ENCODE peak calls at places on chromosomes 16 and 17, in nine cellular contexts. O is upper lobe of right lung; N is left ventricle myocardium inferior; L is tibial artery; C is nephron progenitor cell; Q is NCI-H1048; F is NCI-H446; U is naive thymus-derived CD8-positive, alpha-beta T cell; R is stromal cell of bone marrow. S is an unnamed sample.

GRCh38 chr16:56191807-56192643 is 736 bp downstream of the GNAO1 start:
- DNase-seq in R (no peak), F (no peak), Q (no peak), O (no peak), L (no peak), U (no peak), N (no peak), C (peak; percentile 21), S (peak; percentile 32)

GRCh38 chr16:69909760-69910159 is 41.4 kb upstream of the CLEC18A start:
- DNase-seq in C (no peak), F (no peak), R (no peak), N (no peak), O (no peak), L (no peak), Q (no peak), U (no peak), S (no peak)

GRCh38 chr16:69309316-69309715 is 1.8 kb upstream of the VPS4A start:
- DNase-seq in F (no peak), O (no peak), U (no peak), R (no peak), N (no peak), L (no peak), Q (no peak), C (no peak), S (peak; percentile 35)

GRCh38 chr17:49700956-49701355 is 6.8 kb downstream of the SLC35B1 start:
- DNase-seq in N (no peak), C (no peak), Q (no peak), F (no peak), R (no peak), L (no peak), O (no peak), U (no peak), S (no peak)

GRCh38 chr17:77948690-77949114 is 9.8 kb upstream of the TNRC6C start:
- DNase-seq in O (no peak), L (no peak), F (no peak), Q (no peak), R (peak; percentile 30), U (no peak), C (peak; percentile 35), N (no peak), S (peak; percentile 74)

GRCh38 chr17:83151442-83152220 is 72.2 kb downstream of the METRNL start:
- DNase-seq in O (no peak), U (no peak), N (no peak), R (no peak), F (no peak), C (no peak), L (peak; percentile 54), Q (no peak), S (peak; percentile 69)

GRCh38 chr17:57091186-57091618 is 6.2 kb downstream of the AKAP1 start:
- DNase-seq in C (no peak), O (no peak), L (peak; percentile 94), N (peak; percentile 81), F (peak; percentile 33), U (no peak), R (no peak), Q (no peak), S (no peak)

GRCh38 chr17:76568771-76569170 is 16.9 kb downstream of the ST6GALNAC2 start:
- DNase-seq in U (no peak), N (no peak), O (no peak), C (no peak), Q (no peak), R (no peak), L (no peak), F (no peak), S (peak; percentile 64)

GRCh38 chr17:50926523-50926922 is 60.4 kb upstream of the TOB1 start:
- DNase-seq in O (no peak), C (no peak), U (no peak), R (no peak), Q (no peak), F (no peak), N (no peak), L (no peak), S (no peak)

GRCh38 chr17:47649972-47650524 is 329 bp downstream of the KPNB1 start:
- DNase-seq in Q (no peak), C (no peak), O (peak; percentile 81), F (no peak), U (no peak), N (no peak), R (no peak), L (no peak), S (peak; percentile 59)

GRCh38 chr16:65757064-65757463 is 609.4 kb upstream of the CDH5 start:
- DNase-seq in R (no peak), L (no peak), N (no peak), Q (no peak), C (no peak), F (no peak), U (no peak), O (no peak), S (no peak)

GRCh38 chr16:86533076-86533475 is 22.0 kb downstream of the MTHFSD start:
- DNase-seq in N (no peak), C (no peak), U (no peak), Q (no peak), F (no peak), O (no peak), R (no peak), L (no peak), S (no peak)

GRCh38 chr17:68398731-68399637 is 58.3 kb downstream of the WIPI1 start:
- DNase-seq in C (peak; percentile 62), N (peak; percentile 49), R (peak; percentile 61), O (peak; percentile 72), L (no peak), F (peak; percentile 34), Q (no peak), U (no peak), S (peak; percentile 90)

GRCh38 chr16:88628512-88628974 is 9.8 kb upstream of the IL17C start:
- DNase-seq in O (no peak), R (no peak), U (no peak), Q (no peak), F (no peak), L (no peak), C (peak; percentile 45), N (peak; percentile 71), S (peak; percentile 92)

GRCh38 chr17:43010667-43011308 is 4.2 kb downstream of the IFI35 start:
- DNase-seq in Q (no peak), L (no peak), C (no peak), U (no peak), F (no peak), N (no peak), R (no peak), O (no peak), S (no peak)

GRCh38 chr17:50931003-50931878 is 65.1 kb upstream of the TOB1 start:
- DNase-seq in Q (peak; percentile 24), U (peak; percentile 73), R (peak; percentile 80), N (peak; percentile 90), C (peak; percentile 62), L (peak; percentile 96), F (peak; percentile 92), O (peak; percentile 93), S (peak; percentile 90)

GRCh38 chr17:63480826-63481487 is 4.1 kb downstream of the ACE start:
- DNase-seq in C (no peak), F (peak; percentile 74), Q (no peak), L (no peak), N (no peak), R (no peak), U (no peak), O (no peak), S (no peak)

GRCh38 chr16:85419503-85420408 is 193.4 kb upstream of the GSE1 start:
- DNase-seq in U (no peak), C (peak; percentile 3), Q (no peak), N (peak; percentile 3), L (no peak), R (no peak), O (no peak), F (no peak), S (no peak)